ENCODE peak calls at places on chromosomes 12 and 14, in ten cellular contexts. One of them, this sample, is unnamed.
A peak's percentile ranks its signal among the peaks of the same experiment; 100 is the strongest.

GRCh38 chr12:117312770-117313169 is 48.7 kb downstream of the NOS1 start:
- DNase-seq in GOT3: no peak
- DNase-seq in left colon: no peak
- DNase-seq in NCI-H510A: no peak
- DNase-seq in NCI-H2081: no peak
- DNase-seq in cardiac muscle cell: no peak
- DNase-seq in left cardiac atrium: no peak
- DNase-seq in astrocyte of the spinal cord: no peak
- DNase-seq in fibroblast of lung: no peak
- DNase-seq in midbrain: no peak
- DNase-seq in this sample: no peak

GRCh38 chr12:12010277-12011031 is 60.3 kb upstream of the BCL2L14 start:
- DNase-seq in fibroblast of lung: peak; percentile 58
- DNase-seq in cardiac muscle cell: no peak
- DNase-seq in astrocyte of the spinal cord: peak; percentile 89
- DNase-seq in left colon: peak; percentile 59
- DNase-seq in NCI-H510A: no peak
- DNase-seq in NCI-H2081: no peak
- DNase-seq in midbrain: peak; percentile 69
- DNase-seq in left cardiac atrium: peak; percentile 68
- DNase-seq in GOT3: no peak
- DNase-seq in this sample: no peak

GRCh38 chr12:53425515-53426150 is 2.0 kb downstream of the AMHR2 start:
- DNase-seq in midbrain: no peak
- DNase-seq in fibroblast of lung: no peak
- DNase-seq in GOT3: no peak
- DNase-seq in NCI-H2081: no peak
- DNase-seq in cardiac muscle cell: no peak
- DNase-seq in left colon: no peak
- DNase-seq in NCI-H510A: no peak
- DNase-seq in left cardiac atrium: no peak
- DNase-seq in astrocyte of the spinal cord: no peak
- DNase-seq in this sample: no peak

GRCh38 chr12:46798056-46798455 is 27.7 kb downstream of the SLC38A4 start:
- DNase-seq in astrocyte of the spinal cord: no peak
- DNase-seq in NCI-H2081: no peak
- DNase-seq in midbrain: no peak
- DNase-seq in NCI-H510A: no peak
- DNase-seq in left colon: no peak
- DNase-seq in cardiac muscle cell: no peak
- DNase-seq in fibroblast of lung: no peak
- DNase-seq in GOT3: no peak
- DNase-seq in left cardiac atrium: no peak
- DNase-seq in this sample: no peak

GRCh38 chr12:28536088-28536487 is 345.8 kb downstream of the CCDC91 start:
- DNase-seq in GOT3: no peak
- DNase-seq in NCI-H510A: no peak
- DNase-seq in left cardiac atrium: no peak
- DNase-seq in NCI-H2081: no peak
- DNase-seq in astrocyte of the spinal cord: peak; percentile 61
- DNase-seq in fibroblast of lung: peak; percentile 87
- DNase-seq in cardiac muscle cell: no peak
- DNase-seq in left colon: no peak
- DNase-seq in midbrain: no peak
- DNase-seq in this sample: no peak

GRCh38 chr12:4112290-4112689 is 161.3 kb upstream of the CCND2 start:
- DNase-seq in NCI-H510A: no peak
- DNase-seq in left colon: no peak
- DNase-seq in NCI-H2081: no peak
- DNase-seq in fibroblast of lung: no peak
- DNase-seq in midbrain: no peak
- DNase-seq in left cardiac atrium: no peak
- DNase-seq in astrocyte of the spinal cord: no peak
- DNase-seq in cardiac muscle cell: no peak
- DNase-seq in GOT3: no peak
- DNase-seq in this sample: no peak

GRCh38 chr12:93563807-93564538 is 8.5 kb upstream of the SOCS2 start:
- DNase-seq in cardiac muscle cell: peak; percentile 28
- DNase-seq in left colon: no peak
- DNase-seq in GOT3: no peak
- DNase-seq in NCI-H2081: no peak
- DNase-seq in left cardiac atrium: no peak
- DNase-seq in midbrain: no peak
- DNase-seq in fibroblast of lung: peak; percentile 55
- DNase-seq in NCI-H510A: no peak
- DNase-seq in astrocyte of the spinal cord: peak; percentile 11
- DNase-seq in this sample: no peak

GRCh38 chr12:2335109-2335508 is 282.3 kb downstream of the CACNA1C start:
- DNase-seq in midbrain: no peak
- DNase-seq in GOT3: no peak
- DNase-seq in left colon: no peak
- DNase-seq in NCI-H510A: no peak
- DNase-seq in fibroblast of lung: no peak
- DNase-seq in left cardiac atrium: no peak
- DNase-seq in cardiac muscle cell: no peak
- DNase-seq in NCI-H2081: no peak
- DNase-seq in astrocyte of the spinal cord: no peak
- DNase-seq in this sample: no peak

GRCh38 chr12:117030187-117030896 is 68.9 kb downstream of the TESC start:
- DNase-seq in left cardiac atrium: peak; percentile 20
- DNase-seq in left colon: peak; percentile 14
- DNase-seq in GOT3: no peak
- DNase-seq in astrocyte of the spinal cord: no peak
- DNase-seq in NCI-H2081: no peak
- DNase-seq in cardiac muscle cell: peak; percentile 68
- DNase-seq in fibroblast of lung: no peak
- DNase-seq in NCI-H510A: no peak
- DNase-seq in midbrain: no peak
- DNase-seq in this sample: no peak

GRCh38 chr14:74389980-74390379 is 36.0 kb downstream of the SYNDIG1L start:
- DNase-seq in midbrain: no peak
- DNase-seq in left colon: no peak
- DNase-seq in GOT3: no peak
- DNase-seq in NCI-H510A: no peak
- DNase-seq in fibroblast of lung: no peak
- DNase-seq in NCI-H2081: no peak
- DNase-seq in cardiac muscle cell: no peak
- DNase-seq in left cardiac atrium: no peak
- DNase-seq in astrocyte of the spinal cord: no peak
- DNase-seq in this sample: no peak

GRCh38 chr14:92726135-92726932 is 22.1 kb downstream of the LGMN start:
- DNase-seq in left colon: peak; percentile 90
- DNase-seq in fibroblast of lung: peak; percentile 93
- DNase-seq in midbrain: no peak
- DNase-seq in left cardiac atrium: peak; percentile 81
- DNase-seq in astrocyte of the spinal cord: peak; percentile 81
- DNase-seq in NCI-H2081: no peak
- DNase-seq in NCI-H510A: no peak
- DNase-seq in GOT3: no peak
- DNase-seq in cardiac muscle cell: no peak
- DNase-seq in this sample: no peak

GRCh38 chr14:99202516-99202915 is 69.5 kb downstream of the BCL11B start:
- DNase-seq in fibroblast of lung: no peak
- DNase-seq in NCI-H2081: no peak
- DNase-seq in cardiac muscle cell: peak; percentile 29
- DNase-seq in left cardiac atrium: no peak
- DNase-seq in left colon: no peak
- DNase-seq in astrocyte of the spinal cord: no peak
- DNase-seq in NCI-H510A: no peak
- DNase-seq in midbrain: no peak
- DNase-seq in GOT3: no peak
- DNase-seq in this sample: no peak

GRCh38 chr14:95240859-95241813 is 78.6 kb downstream of the CLMN start:
- DNase-seq in astrocyte of the spinal cord: no peak
- DNase-seq in GOT3: no peak
- DNase-seq in fibroblast of lung: no peak
- DNase-seq in midbrain: no peak
- DNase-seq in left colon: no peak
- DNase-seq in NCI-H510A: no peak
- DNase-seq in left cardiac atrium: no peak
- DNase-seq in NCI-H2081: no peak
- DNase-seq in cardiac muscle cell: no peak
- DNase-seq in this sample: peak; percentile 95

GRCh38 chr12:114738460-114739184 is 54.6 kb upstream of the TBX3 start:
- DNase-seq in midbrain: no peak
- DNase-seq in left colon: no peak
- DNase-seq in NCI-H2081: no peak
- DNase-seq in NCI-H510A: no peak
- DNase-seq in astrocyte of the spinal cord: no peak
- DNase-seq in cardiac muscle cell: no peak
- DNase-seq in GOT3: no peak
- DNase-seq in fibroblast of lung: no peak
- DNase-seq in left cardiac atrium: no peak
- DNase-seq in this sample: no peak